ENCODE peak calls at places on chromosomes 1 and 21, in five cellular contexts. I, Y, W, C and B are unnamed samples.

GRCh38 chr21:34340062-34340461 is 23.7 kb upstream of the KCNE2 start:
- DNase-seq in Y (no peak), W (no peak), C (no peak), I (no peak), B (no peak)

GRCh38 chr1:197618065-197618464 is 157.2 kb downstream of the DENND1B start:
- DNase-seq in C (no peak), I (no peak), Y (no peak), W (no peak), B (no peak)

GRCh38 chr1:58815680-58816071 is 31.8 kb upstream of the JUN start:
- DNase-seq in W (peak; percentile 47), Y (no peak), C (peak; percentile 17), I (no peak), B (no peak)

GRCh38 chr21:37878946-37879660 is 37.2 kb downstream of the KCNJ6 start:
- DNase-seq in C (no peak), I (no peak), Y (no peak), W (no peak), B (no peak)

GRCh38 chr1:184684285-184685077 is 70.2 kb downstream of the EDEM3 start:
- DNase-seq in I (no peak), Y (no peak), C (no peak), W (no peak), B (peak; percentile 60)

GRCh38 chr1:56137090-56137489 is 442.3 kb downstream of the PLPP3 start:
- DNase-seq in W (no peak), I (no peak), C (no peak), Y (no peak), B (no peak)

GRCh38 chr1:224065455-224065854 is 48.5 kb upstream of the FBXO28 start:
- DNase-seq in W (no peak), C (no peak), I (no peak), Y (no peak), B (no peak)

GRCh38 chr1:28126778-28127430 is 38.5 kb upstream of the EYA3 start:
- DNase-seq in C (no peak), I (no peak), W (no peak), Y (peak; percentile 70), B (no peak)

GRCh38 chr1:168585937-168586336 is 9.5 kb downstream of the XCL1 start:
- DNase-seq in Y (no peak), C (no peak), I (no peak), W (no peak), B (no peak)

GRCh38 chr1:4396571-4396970 is 257.8 kb upstream of the AJAP1 start:
- DNase-seq in Y (no peak), W (no peak), C (no peak), I (no peak), B (no peak)

GRCh38 chr1:240306673-240307072 is 215.0 kb downstream of the FMN2 start:
- DNase-seq in W (no peak), Y (no peak), I (no peak), C (no peak), B (no peak)

GRCh38 chr1:20008391-20008841 is 29.0 kb upstream of the PLA2G2A start:
- DNase-seq in I (no peak), W (no peak), C (no peak), Y (no peak), B (peak; percentile 56)

GRCh38 chr1:64062941-64063581 is 140.4 kb upstream of the UBE2U start:
- DNase-seq in W (no peak), Y (no peak), C (no peak), I (no peak), B (no peak)

GRCh38 chr1:234515821-234516241 is 36.9 kb upstream of the TARBP1 start:
- DNase-seq in Y (peak; percentile 50), C (no peak), I (no peak), W (no peak), B (no peak)

GRCh38 chr1:222996307-222996983 is 146.6 kb downstream of the TLR5 start:
- DNase-seq in I (no peak), C (no peak), Y (peak; percentile 5), W (no peak), B (no peak)

GRCh38 chr1:99943238-99943794 is 26.5 kb upstream of the SLC35A3 start:
- DNase-seq in I (no peak), Y (peak; percentile 3), C (no peak), W (no peak), B (no peak)

GRCh38 chr1:199512037-199512710 is 515.3 kb upstream of the NR5A2 start:
- DNase-seq in I (no peak), Y (no peak), W (peak; percentile 42), C (no peak), B (no peak)

GRCh38 chr1:5572794-5573193 is 419.4 kb downstream of the NPHP4 start:
- DNase-seq in Y (no peak), C (no peak), I (no peak), W (no peak), B (no peak)

GRCh38 chr1:171084091-171084490 is 6.6 kb upstream of the FMO3 start:
- DNase-seq in C (no peak), Y (no peak), I (no peak), W (no peak), B (no peak)

GRCh38 chr21:29148535-29148934 is 18.1 kb downstream of the MAP3K7CL start:
- DNase-seq in I (no peak), C (no peak), Y (no peak), W (no peak), B (no peak)

GRCh38 chr1:153478692-153479618 is 18.5 kb upstream of the S100A7 start:
- DNase-seq in C (no peak), Y (no peak), I (no peak), W (no peak), B (no peak)

GRCh38 chr1:35605882-35606182 is 32.7 kb downstream of the TFAP2E start:
- DNase-seq in W (no peak), C (no peak), I (no peak), Y (no peak), B (no peak)

GRCh38 chr1:158002630-158003408 is 9.4 kb downstream of the KIRREL1 start:
- DNase-seq in I (no peak), W (no peak), C (no peak), Y (no peak), B (no peak)